ENCODE peak calls at places on chromosomes 11 and 22, in seven cellular contexts. W is SJSA1, F is astrocyte of the cerebellum, J is body of pancreas, M is HFF-Myc, Q is spleen, G is DND-41. D is an unnamed sample.

GRCh38 chr22:20834206-20834605 is 24.4 kb downstream of the PI4KA start:
- DNase-seq in W (no peak), F (no peak), J (no peak), M (no peak), Q (no peak), G (no peak), D (no peak)

GRCh38 chr11:24635588-24636290 is 138.9 kb downstream of the LUZP2 start:
- DNase-seq in W (no peak), F (no peak), J (no peak), M (no peak), Q (no peak), G (no peak), D (no peak)

GRCh38 chr11:16097543-16097942 is 258.8 kb downstream of the SOX6 start:
- DNase-seq in W (no peak), F (no peak), J (peak; percentile 8), M (no peak), Q (no peak), G (no peak), D (no peak)

GRCh38 chr22:44698531-44699421 is 3.2 kb upstream of the PRR5 start:
- DNase-seq in W (peak; percentile 94), F (peak; percentile 75), J (no peak), M (peak; percentile 73), Q (peak; percentile 79), G (no peak), D (no peak)

GRCh38 chr11:10317776-10318526 is 13.1 kb downstream of the ADM start:
- DNase-seq in W (no peak), F (no peak), J (no peak), M (no peak), Q (no peak), G (no peak), D (no peak)

GRCh38 chr22:36413022-36413770 is 25.4 kb upstream of the MYH9 start:
- DNase-seq in W (no peak), F (no peak), J (peak; percentile 49), M (no peak), Q (no peak), G (no peak), D (peak; percentile 56)

GRCh38 chr11:116618461-116618860 is 154.3 kb downstream of the BUD13 start:
- DNase-seq in W (no peak), F (no peak), J (no peak), M (no peak), Q (no peak), G (no peak), D (no peak)

GRCh38 chr11:128695539-128696221 is 1.8 kb downstream of the FLI1 start:
- DNase-seq in W (no peak), F (no peak), J (peak; percentile 80), M (no peak), Q (peak; percentile 87), G (peak; percentile 79), D (peak; percentile 86)

GRCh38 chr11:67780056-67780455 is 105.6 kb upstream of the ALDH3B2 start:
- DNase-seq in W (no peak), F (no peak), J (no peak), M (no peak), Q (no peak), G (no peak), D (no peak)

GRCh38 chr11:34219279-34219678 is 113.8 kb downstream of the NAT10 start:
- DNase-seq in W (no peak), F (no peak), J (no peak), M (no peak), Q (no peak), G (no peak), D (no peak)

GRCh38 chr11:20048707-20049106 is 111.6 kb downstream of the DBX1 start:
- DNase-seq in W (no peak), F (no peak), J (no peak), M (no peak), Q (no peak), G (no peak), D (no peak)

GRCh38 chr11:73907191-73907590 is 30.4 kb downstream of the PAAF1 start:
- DNase-seq in W (no peak), F (no peak), J (no peak), M (peak; percentile 10), Q (no peak), G (no peak), D (no peak)

GRCh38 chr11:10920205-10920604 is 62.4 kb upstream of the ZBED5 start:
- DNase-seq in W (no peak), F (no peak), J (no peak), M (no peak), Q (no peak), G (no peak), D (no peak)

GRCh38 chr22:37024339-37025157 is 5.0 kb downstream of the MPST start:
- DNase-seq in W (no peak), F (no peak), J (no peak), M (no peak), Q (no peak), G (no peak), D (no peak)

GRCh38 chr11:59142530-59143507 is at the start of gene FAM111A:
- DNase-seq in W (peak; percentile 92), F (peak; percentile 69), J (peak; percentile 92), M (peak; percentile 52), Q (peak; percentile 97), G (peak; percentile 95), D (peak; percentile 87)

GRCh38 chr11:93784935-93785360 is 866 bp downstream of the MED17 start:
- DNase-seq in W (no peak), F (no peak), J (no peak), M (no peak), Q (no peak), G (no peak), D (no peak)

GRCh38 chr11:68749061-68749491 is 2.2 kb downstream of the TESMIN start:
- DNase-seq in W (no peak), F (no peak), J (no peak), M (no peak), Q (no peak), G (no peak), D (no peak)

GRCh38 chr22:45968751-45969413 is 8.1 kb downstream of the WNT7B start:
- DNase-seq in W (peak; percentile 93), F (peak; percentile 71), J (no peak), M (peak; percentile 69), Q (no peak), G (no peak), D (no peak)

GRCh38 chr11:60159284-60159683 is 23.6 kb downstream of the MS4A6A start:
- DNase-seq in W (no peak), F (no peak), J (no peak), M (no peak), Q (no peak), G (no peak), D (no peak)

GRCh38 chr11:121889168-121889567 is 226.8 kb downstream of the BLID start:
- DNase-seq in W (no peak), F (no peak), J (no peak), M (no peak), Q (no peak), G (no peak), D (no peak)

GRCh38 chr22:16988257-16988656 is 19.8 kb downstream of the GAB4 start:
- DNase-seq in W (no peak), F (no peak), J (no peak), M (no peak), Q (no peak), G (no peak), D (no peak)

GRCh38 chr11:48050304-48050703 is 69.9 kb downstream of the PTPRJ start:
- DNase-seq in W (no peak), F (no peak), J (no peak), M (no peak), Q (no peak), G (no peak), D (no peak)

GRCh38 chr11:16184588-16184987 is 171.8 kb downstream of the SOX6 start:
- DNase-seq in W (peak; percentile 78), F (peak; percentile 24), J (peak; percentile 27), M (peak; percentile 21), Q (no peak), G (no peak), D (no peak)

GRCh38 chr22:47063606-47064005 is 301.2 kb downstream of the TBC1D22A start:
- DNase-seq in W (no peak), F (no peak), J (no peak), M (no peak), Q (peak; percentile 42), G (no peak), D (no peak)

GRCh38 chr11:67119577-67120391 is 721 bp downstream of the KDM2A start:
- DNase-seq in W (peak; percentile 74), F (no peak), J (peak; percentile 18), M (no peak), Q (peak; percentile 84), G (peak; percentile 53), D (no peak)

GRCh38 chr11:12376259-12376971 is 956 bp upstream of the PARVA start:
- DNase-seq in W (peak; percentile 13), F (peak; percentile 63), J (peak; percentile 94), M (peak; percentile 33), Q (no peak), G (no peak), D (no peak)

GRCh38 chr11:61011950-61012830 is 40.7 kb downstream of the CD6 start:
- DNase-seq in W (peak; percentile 28), F (peak; percentile 45), J (no peak), M (no peak), Q (peak; percentile 74), G (no peak), D (no peak)

DNA sequence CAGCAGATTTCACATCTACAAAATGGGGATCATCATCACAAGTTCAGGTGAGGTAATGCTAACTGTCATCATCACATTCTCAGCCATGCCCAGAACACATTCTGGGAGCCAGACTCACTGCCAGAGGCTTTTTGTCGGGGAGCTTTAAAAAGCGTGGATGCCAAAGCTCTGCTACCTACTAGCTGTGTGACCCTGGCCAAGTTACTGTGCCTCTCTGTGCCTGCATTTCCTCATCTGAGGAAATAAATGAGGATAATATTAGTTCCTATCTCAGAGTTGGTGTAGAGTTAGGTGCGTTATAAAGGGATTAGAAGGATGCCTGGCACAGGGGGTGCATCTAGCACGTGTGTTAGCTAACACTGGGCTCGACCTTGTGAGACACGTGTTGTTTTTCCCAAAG is 25.0 kb upstream of the WNT11 start:
- DNase-seq in W (no peak), F (no peak), J (no peak), M (no peak), Q (no peak), G (no peak), D (no peak)
- H3K4me3 ChIP-seq in W (no peak overlapping the region), F (no peak overlapping the region), J (no peak overlapping the region), M (no peak overlapping the region), Q (no peak overlapping the region), G (no peak overlapping the region), D (no peak overlapping the region)

GRCh38 chr22:41237036-41237706 is 3.6 kb downstream of the CHADL start:
- DNase-seq in W (no peak), F (no peak), J (no peak), M (no peak), Q (no peak), G (no peak), D (no peak)
- H3K4me3 ChIP-seq in W (peak overlapping the region; percentile 36), F (no peak overlapping the region), J (no peak overlapping the region), M (peak overlapping the region; percentile 11), Q (peak overlapping the region; percentile 57), G (no peak overlapping the region), D (peak overlapping the region; percentile 39)

DNA sequence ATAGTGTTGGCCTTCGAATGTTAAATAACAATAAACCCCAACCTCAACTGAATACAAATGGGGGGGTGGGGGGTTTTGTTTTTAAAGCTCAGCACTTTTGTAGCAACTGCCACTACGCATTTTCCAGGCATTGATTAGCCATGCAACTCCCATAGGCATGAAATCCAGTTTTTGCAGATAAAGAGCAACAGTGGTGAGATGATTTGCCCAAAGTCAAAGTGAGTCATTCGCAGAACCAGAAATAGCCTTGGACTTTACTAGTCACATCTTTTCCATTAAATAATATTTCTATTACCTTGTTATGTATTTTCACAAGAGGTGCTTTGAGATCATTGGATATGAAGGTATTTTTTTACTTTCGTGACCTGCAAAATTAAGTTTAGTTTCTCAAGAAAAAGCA is 1.7 kb upstream of the PHF21A start:
- DNase-seq in W (no peak), F (no peak), J (no peak), M (no peak), Q (no peak), G (no peak), D (no peak)
- H3K4me3 ChIP-seq in W (no peak overlapping the region), F (no peak overlapping the region), J (no peak overlapping the region), M (peak overlapping the region; percentile 63), Q (peak overlapping the region; percentile 97), G (peak overlapping the region; percentile 97), D (no peak overlapping the region)

GRCh38 chr11:62505784-62506145 is 40.8 kb downstream of the AHNAK start:
- DNase-seq in W (no peak), F (no peak), J (no peak), M (no peak), Q (no peak), G (no peak), D (no peak)
- H3K4me3 ChIP-seq in W (no peak overlapping the region), F (peak overlapping the region; percentile 14), J (no peak overlapping the region), M (no peak overlapping the region), Q (peak overlapping the region; percentile 19), G (no peak overlapping the region), D (no peak overlapping the region)

D was measured in Jurkat, Clone E6-1.